ENCODE peak calls at places on chromosomes 4 and X, in five cellular contexts. One of them, this sample, is unnamed.

GRCh38 chr4:95102391-95102790 is 344.6 kb downstream of the BMPR1B start:
- DNase-seq in natural killer cell treated with Interleukin-12 subunit alpha and Interleukin-12 subunit beta and Interleukin-15 and Interleukin-18, amount 100 ng/mL, for 72 hours: no peak
- DNase-seq in erythroblast: no peak
- DNase-seq in HCT116: no peak
- DNase-seq in hypothalamus: no peak
- DNase-seq in this sample: no peak

GRCh38 chrX:72306085-72306801 is 529 bp upstream of the CITED1 start:
- DNase-seq in natural killer cell treated with Interleukin-12 subunit alpha and Interleukin-12 subunit beta and Interleukin-15 and Interleukin-18, amount 100 ng/mL, for 72 hours: no peak
- DNase-seq in erythroblast: peak
- DNase-seq in HCT116: no peak
- DNase-seq in hypothalamus: no peak
- DNase-seq in this sample: no peak

GRCh38 chrX:115058276-115058675 is 40.9 kb upstream of the IL13RA2 start:
- DNase-seq in natural killer cell treated with Interleukin-12 subunit alpha and Interleukin-12 subunit beta and Interleukin-15 and Interleukin-18, amount 100 ng/mL, for 72 hours: no peak
- DNase-seq in erythroblast: no peak
- DNase-seq in HCT116: no peak
- DNase-seq in hypothalamus: no peak
- DNase-seq in this sample: no peak

GRCh38 chr4:8117278-8117682 is 41.3 kb downstream of the ABLIM2 start:
- DNase-seq in natural killer cell treated with Interleukin-12 subunit alpha and Interleukin-12 subunit beta and Interleukin-15 and Interleukin-18, amount 100 ng/mL, for 72 hours: no peak
- DNase-seq in erythroblast: peak
- DNase-seq in HCT116: peak
- DNase-seq in hypothalamus: no peak
- DNase-seq in this sample: no peak

GRCh38 chr4:158649111-158649680 is 22.5 kb downstream of the C4orf46 start:
- DNase-seq in natural killer cell treated with Interleukin-12 subunit alpha and Interleukin-12 subunit beta and Interleukin-15 and Interleukin-18, amount 100 ng/mL, for 72 hours: no peak
- DNase-seq in erythroblast: no peak
- DNase-seq in HCT116: no peak
- DNase-seq in hypothalamus: no peak
- DNase-seq in this sample: no peak

GRCh38 chr4:146207410-146207809 is 6.9 kb upstream of the REELD1 start:
- DNase-seq in natural killer cell treated with Interleukin-12 subunit alpha and Interleukin-12 subunit beta and Interleukin-15 and Interleukin-18, amount 100 ng/mL, for 72 hours: no peak
- DNase-seq in erythroblast: no peak
- DNase-seq in HCT116: no peak
- DNase-seq in hypothalamus: peak
- DNase-seq in this sample: no peak

GRCh38 chr4:118989098-118990080 is 100.7 kb downstream of the SYNPO2 start:
- DNase-seq in natural killer cell treated with Interleukin-12 subunit alpha and Interleukin-12 subunit beta and Interleukin-15 and Interleukin-18, amount 100 ng/mL, for 72 hours: no peak
- DNase-seq in erythroblast: no peak
- DNase-seq in HCT116: no peak
- DNase-seq in hypothalamus: no peak
- DNase-seq in this sample: no peak

GRCh38 chrX:53476371-53476770 is 42.2 kb upstream of the HSD17B10 start:
- DNase-seq in natural killer cell treated with Interleukin-12 subunit alpha and Interleukin-12 subunit beta and Interleukin-15 and Interleukin-18, amount 100 ng/mL, for 72 hours: no peak
- DNase-seq in erythroblast: no peak
- DNase-seq in HCT116: no peak
- DNase-seq in hypothalamus: no peak
- DNase-seq in this sample: no peak

GRCh38 chr4:89590102-89590501 is 246.9 kb downstream of the SNCA start:
- DNase-seq in natural killer cell treated with Interleukin-12 subunit alpha and Interleukin-12 subunit beta and Interleukin-15 and Interleukin-18, amount 100 ng/mL, for 72 hours: no peak
- DNase-seq in erythroblast: no peak
- DNase-seq in HCT116: no peak
- DNase-seq in hypothalamus: no peak
- DNase-seq in this sample: no peak

GRCh38 chrX:133857648-133858269 is 127.6 kb downstream of the GPC3 start:
- DNase-seq in natural killer cell treated with Interleukin-12 subunit alpha and Interleukin-12 subunit beta and Interleukin-15 and Interleukin-18, amount 100 ng/mL, for 72 hours: no peak
- DNase-seq in erythroblast: no peak
- DNase-seq in HCT116: no peak
- DNase-seq in hypothalamus: no peak
- DNase-seq in this sample: no peak

GRCh38 chr4:40462326-40462725 is 127.2 kb downstream of the CHRNA9 start:
- DNase-seq in natural killer cell treated with Interleukin-12 subunit alpha and Interleukin-12 subunit beta and Interleukin-15 and Interleukin-18, amount 100 ng/mL, for 72 hours: no peak
- DNase-seq in erythroblast: no peak
- DNase-seq in HCT116: no peak
- DNase-seq in hypothalamus: no peak
- DNase-seq in this sample: no peak

GRCh38 chr4:181582595-181582994 is 660.6 kb upstream of the TENM3 start:
- DNase-seq in natural killer cell treated with Interleukin-12 subunit alpha and Interleukin-12 subunit beta and Interleukin-15 and Interleukin-18, amount 100 ng/mL, for 72 hours: no peak
- DNase-seq in erythroblast: peak
- DNase-seq in HCT116: no peak
- DNase-seq in hypothalamus: no peak
- DNase-seq in this sample: no peak

GRCh38 chr4:149885896-149886295 is 70.3 kb upstream of the IQCM start:
- DNase-seq in natural killer cell treated with Interleukin-12 subunit alpha and Interleukin-12 subunit beta and Interleukin-15 and Interleukin-18, amount 100 ng/mL, for 72 hours: no peak
- DNase-seq in erythroblast: no peak
- DNase-seq in HCT116: no peak
- DNase-seq in hypothalamus: no peak
- DNase-seq in this sample: no peak

GRCh38 chrX:139058831-139059495 is 347.4 kb upstream of the FGF13 start:
- DNase-seq in natural killer cell treated with Interleukin-12 subunit alpha and Interleukin-12 subunit beta and Interleukin-15 and Interleukin-18, amount 100 ng/mL, for 72 hours: no peak
- DNase-seq in erythroblast: no peak
- DNase-seq in HCT116: no peak
- DNase-seq in hypothalamus: no peak
- DNase-seq in this sample: no peak

GRCh38 chrX:20742106-20742505 is 475.4 kb upstream of the RPS6KA3 start:
- DNase-seq in natural killer cell treated with Interleukin-12 subunit alpha and Interleukin-12 subunit beta and Interleukin-15 and Interleukin-18, amount 100 ng/mL, for 72 hours: no peak
- DNase-seq in erythroblast: no peak
- DNase-seq in HCT116: no peak
- DNase-seq in hypothalamus: no peak
- DNase-seq in this sample: no peak

GRCh38 chrX:66676413-66676812 is 37.5 kb upstream of the EDA2R start:
- DNase-seq in natural killer cell treated with Interleukin-12 subunit alpha and Interleukin-12 subunit beta and Interleukin-15 and Interleukin-18, amount 100 ng/mL, for 72 hours: no peak
- DNase-seq in erythroblast: no peak
- DNase-seq in HCT116: no peak
- DNase-seq in hypothalamus: no peak
- DNase-seq in this sample: no peak

GRCh38 chr4:139875456-139875855 is 209.8 kb downstream of the MGST2 start:
- DNase-seq in natural killer cell treated with Interleukin-12 subunit alpha and Interleukin-12 subunit beta and Interleukin-15 and Interleukin-18, amount 100 ng/mL, for 72 hours: no peak
- DNase-seq in erythroblast: no peak
- DNase-seq in HCT116: no peak
- DNase-seq in hypothalamus: no peak
- DNase-seq in this sample: no peak

GRCh38 chr4:10158355-10158942 is 41.9 kb upstream of the WDR1 start:
- DNase-seq in natural killer cell treated with Interleukin-12 subunit alpha and Interleukin-12 subunit beta and Interleukin-15 and Interleukin-18, amount 100 ng/mL, for 72 hours: no peak
- DNase-seq in erythroblast: no peak
- DNase-seq in HCT116: no peak
- DNase-seq in hypothalamus: no peak
- DNase-seq in this sample: no peak

GRCh38 chr4:7416745-7417432 is 17.8 kb downstream of the PSAPL1 start:
- DNase-seq in natural killer cell treated with Interleukin-12 subunit alpha and Interleukin-12 subunit beta and Interleukin-15 and Interleukin-18, amount 100 ng/mL, for 72 hours: peak
- DNase-seq in erythroblast: no peak
- DNase-seq in HCT116: no peak
- DNase-seq in hypothalamus: no peak
- DNase-seq in this sample: peak

GRCh38 chr4:130029442-130029841 is 933.5 kb downstream of the C4orf33 start:
- DNase-seq in natural killer cell treated with Interleukin-12 subunit alpha and Interleukin-12 subunit beta and Interleukin-15 and Interleukin-18, amount 100 ng/mL, for 72 hours: no peak
- DNase-seq in erythroblast: peak
- DNase-seq in HCT116: no peak
- DNase-seq in hypothalamus: no peak
- DNase-seq in this sample: no peak

This sample was measured in left lobe of liver.